ENCODE peak calls at places on chromosomes 1 and 21, in four cellular contexts. M, L, F and W are unnamed samples.

GRCh38 chr1:110083453-110084225 is 13.2 kb upstream of the ALX3 start:
- DNase-seq in M (no peak), F (no peak), L (no peak), W (no peak)

GRCh38 chr1:206557636-206558473 is 50.5 kb downstream of the RASSF5 start:
- DNase-seq in L (no peak), M (no peak), F (peak), W (no peak)

GRCh38 chr1:9792156-9793042 is 31.4 kb downstream of the CLSTN1 start:
- DNase-seq in L (peak), F (no peak), M (no peak), W (no peak)

GRCh38 chr1:54158071-54158470 is 5.3 kb upstream of the CDCP2 start:
- DNase-seq in L (no peak), M (no peak), F (no peak), W (no peak)

GRCh38 chr21:46189213-46189958 is 5.1 kb upstream of the SPATC1L start:
- DNase-seq in M (no peak), F (no peak), L (no peak), W (no peak)

GRCh38 chr21:17406202-17406601 is 106.6 kb upstream of the CXADR start:
- DNase-seq in M (no peak), F (no peak), L (no peak), W (no peak)

GRCh38 chr1:157400766-157401165 is 151.5 kb downstream of the FCRL5 start:
- DNase-seq in M (no peak), F (no peak), L (no peak), W (no peak)

GRCh38 chr1:3772027-3772714 is 378 bp upstream of the SMIM1 start:
- DNase-seq in F (peak), L (peak), M (no peak), W (peak)

GRCh38 chr1:91173379-91173890 is 151.6 kb upstream of the ZNF644 start:
- DNase-seq in F (no peak), L (no peak), M (no peak), W (no peak)

GRCh38 chr1:43452789-43453441 is 816 bp downstream of the HYI start:
- DNase-seq in M (no peak), F (peak), L (no peak), W (no peak)

GRCh38 chr1:9253706-9254105 is 19.1 kb downstream of the H6PD start:
- DNase-seq in F (no peak), L (no peak), M (no peak), W (no peak)

GRCh38 chr21:35096959-35097358 is 47.9 kb upstream of the RUNX1 start:
- DNase-seq in L (no peak), F (no peak), M (no peak), W (no peak)

GRCh38 chr1:78519446-78519845 is 28.7 kb downstream of the PTGFR start:
- DNase-seq in F (no peak), L (no peak), M (no peak), W (no peak)
- TF ChIP-seq ZNF274 in F (no peak), L (no peak), M (no peak), W (no peak)

GRCh38 chr1:185337221-185337620 is 20.2 kb upstream of the IVNS1ABP start:
- DNase-seq in M (no peak), F (no peak), L (no peak), W (no peak)

GRCh38 chr1:185342017-185342416 is 25.0 kb upstream of the IVNS1ABP start:
- DNase-seq in M (no peak), F (no peak), L (no peak), W (no peak)

GRCh38 chr1:185341196-185341781 is 24.2 kb upstream of the IVNS1ABP start:
- DNase-seq in M (no peak), F (no peak), L (no peak), W (no peak)

GRCh38 chr1:185342672-185343259 is 25.7 kb upstream of the IVNS1ABP start:
- DNase-seq in M (no peak), F (no peak), L (no peak), W (no peak)

GRCh38 chr1:185338719-185339622 is 21.9 kb upstream of the IVNS1ABP start:
- DNase-seq in L (no peak), F (no peak), M (peak), W (no peak)
- TF ChIP-seq ZNF274 in L (no peak), F (no peak), M (no peak), W (no peak)

DNA sequence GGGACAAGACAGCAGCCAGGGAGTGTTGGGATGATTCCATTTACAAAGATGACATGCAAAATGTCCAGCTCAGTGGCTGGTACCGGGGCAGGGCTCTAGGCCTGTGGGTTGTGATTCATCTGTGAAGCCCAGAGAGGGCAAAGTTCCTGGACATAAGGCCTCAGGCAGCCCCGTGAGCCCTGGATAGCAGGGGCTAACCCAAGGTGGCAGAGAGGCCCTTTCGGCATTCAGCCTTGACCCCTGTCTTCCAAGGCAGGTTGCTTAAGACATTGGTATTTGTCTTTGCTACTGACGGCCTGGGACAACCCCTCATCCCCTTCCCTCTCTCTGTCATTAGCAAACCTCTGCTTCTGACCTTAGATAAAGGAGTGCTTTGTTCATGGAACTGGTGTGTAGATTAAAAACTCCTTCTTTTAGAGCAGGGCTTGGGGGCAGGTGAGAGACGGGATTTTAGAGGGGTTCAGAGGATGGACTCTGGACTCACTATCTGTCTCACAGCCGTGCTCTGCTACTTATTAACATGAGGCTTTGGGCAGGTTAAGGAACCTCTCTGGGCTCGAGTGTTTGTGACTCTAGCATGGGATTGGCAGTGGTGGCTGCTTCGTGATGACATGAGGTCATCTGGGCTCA is 36.3 kb downstream of the TMEM51 start:
- DNase-seq in M (no peak), L (no peak), F (no peak), W (no peak)
- TF ChIP-seq ZNF274 in M (no peak), L (no peak), F (no peak), W (no peak)

GRCh38 chr1:218339267-218339831 is 5.8 kb upstream of the TGFB2 start:
- DNase-seq in M (no peak), F (no peak), L (no peak), W (no peak)
- TF ChIP-seq ZNF274 in M (no peak), F (no peak), L (no peak), W (no peak)